ENCODE peak calls at places on chromosomes 1 and 21, in six cellular contexts. U, N, O, D, V and Z are unnamed samples.

GRCh38 chr1:20219991-20220390 is 33.7 kb upstream of the PLA2G2C start:
- DNase-seq in U (no peak), N (no peak), O (no peak), D (no peak), V (no peak), Z (no peak)

GRCh38 chr1:52164604-52165003 is 22.7 kb downstream of the ZFYVE9 start:
- DNase-seq in U (peak; percentile 16), N (no peak), O (no peak), D (no peak), V (no peak), Z (no peak)

GRCh38 chr1:170665625-170666024 is 1.7 kb downstream of the PRRX1 start:
- DNase-seq in U (peak; percentile 64), N (no peak), O (no peak), D (no peak), V (no peak), Z (no peak)

GRCh38 chr1:93607814-93608187 is 73.8 kb downstream of the BCAR3 start:
- DNase-seq in U (no peak), N (no peak), O (no peak), D (no peak), V (no peak), Z (no peak)

GRCh38 chr1:11880911-11881748 is 22.4 kb upstream of the NPPB start:
- DNase-seq in U (no peak), N (no peak), O (no peak), D (no peak), V (no peak), Z (no peak)

GRCh38 chr1:158049867-158050266 is 56.4 kb downstream of the KIRREL1 start:
- DNase-seq in U (peak; percentile 83), N (no peak), O (no peak), D (no peak), V (no peak), Z (no peak)

GRCh38 chr1:168989985-168990384 is 116.5 kb upstream of the ATP1B1 start:
- DNase-seq in U (no peak), N (no peak), O (no peak), D (no peak), V (no peak), Z (no peak)

GRCh38 chr1:153609585-153609907 is 3.4 kb downstream of the S100A16 start:
- DNase-seq in U (no peak), N (no peak), O (no peak), D (no peak), V (no peak), Z (no peak)

GRCh38 chr1:106406114-106406513 is 650.4 kb upstream of the PRMT6 start:
- DNase-seq in U (no peak), N (no peak), O (no peak), D (no peak), V (no peak), Z (no peak)

GRCh38 chr1:89261926-89262540 is 10.6 kb downstream of the GBP5 start:
- DNase-seq in U (no peak), N (no peak), O (no peak), D (no peak), V (no peak), Z (no peak)

GRCh38 chr1:10622896-10623295 is 148.1 kb downstream of the PEX14 start:
- DNase-seq in U (no peak), N (no peak), O (no peak), D (no peak), V (no peak), Z (no peak)

GRCh38 chr21:21163904-21164303 is 165.7 kb downstream of the NCAM2 start:
- DNase-seq in U (peak; percentile 87), N (peak; percentile 2), O (no peak), D (no peak), V (peak; percentile 31), Z (no peak)

GRCh38 chr1:39214021-39214713 is 9.7 kb downstream of the MACF1 start:
- DNase-seq in U (peak; percentile 56), N (no peak), O (peak; percentile 49), D (peak; percentile 18), V (peak; percentile 88), Z (no peak)

GRCh38 chr1:118928739-118929554 is 59.2 kb downstream of the TBX15 start:
- DNase-seq in U (peak; percentile 65), N (no peak), O (no peak), D (no peak), V (peak; percentile 70), Z (no peak)

GRCh38 chr1:14113271-14113670 is 413.3 kb downstream of the PRDM2 start:
- DNase-seq in U (no peak), N (no peak), O (no peak), D (no peak), V (no peak), Z (no peak)